ENCODE peak calls at places on chromosomes 12 and 14, in five cellular contexts. One of them, this sample, is unnamed.

GRCh38 chr12:69161835-69162234 is 77.5 kb upstream of the CPSF6 start:
- DNase-seq in GDM1: no peak
- DNase-seq in ACHN: no peak
- DNase-seq in choroid plexus epithelial cell: peak
- DNase-seq in naive B cell: no peak
- DNase-seq in this sample: no peak

GRCh38 chr12:106870116-106870515 is 85.6 kb upstream of the TMEM263 start:
- DNase-seq in GDM1: no peak
- DNase-seq in ACHN: no peak
- DNase-seq in choroid plexus epithelial cell: no peak
- DNase-seq in naive B cell: no peak
- DNase-seq in this sample: no peak

GRCh38 chr12:11729008-11729407 is 79.5 kb downstream of the ETV6 start:
- DNase-seq in GDM1: no peak
- DNase-seq in ACHN: no peak
- DNase-seq in choroid plexus epithelial cell: no peak
- DNase-seq in naive B cell: peak
- DNase-seq in this sample: no peak

GRCh38 chr12:25495336-25496097 is 57.6 kb downstream of the LMNTD1 start:
- DNase-seq in GDM1: no peak
- DNase-seq in ACHN: peak
- DNase-seq in choroid plexus epithelial cell: peak
- DNase-seq in naive B cell: no peak
- DNase-seq in this sample: peak

GRCh38 chr12:66903782-66904396 is 225.0 kb upstream of the GRIP1 start:
- DNase-seq in GDM1: no peak
- DNase-seq in ACHN: peak
- DNase-seq in choroid plexus epithelial cell: peak
- DNase-seq in naive B cell: no peak
- DNase-seq in this sample: no peak

GRCh38 chr12:124916370-124917134 is 2.1 kb upstream of the UBC start:
- DNase-seq in GDM1: no peak
- DNase-seq in ACHN: peak
- DNase-seq in choroid plexus epithelial cell: peak
- DNase-seq in naive B cell: no peak
- DNase-seq in this sample: peak

GRCh38 chr14:49584058-49584457 is 2.1 kb downstream of the RPS29 start:
- DNase-seq in GDM1: no peak
- DNase-seq in ACHN: no peak
- DNase-seq in choroid plexus epithelial cell: no peak
- DNase-seq in naive B cell: no peak
- DNase-seq in this sample: no peak

GRCh38 chr14:65792208-65792905 is 379.8 kb downstream of the FUT8 start:
- DNase-seq in GDM1: no peak
- DNase-seq in ACHN: peak
- DNase-seq in choroid plexus epithelial cell: peak
- DNase-seq in naive B cell: no peak
- DNase-seq in this sample: no peak

GRCh38 chr12:113239811-113240331 is 18.6 kb downstream of the TPCN1 start:
- DNase-seq in GDM1: no peak
- DNase-seq in ACHN: no peak
- DNase-seq in choroid plexus epithelial cell: no peak
- DNase-seq in naive B cell: no peak
- DNase-seq in this sample: no peak

This sample was measured in osteoblast.